ENCODE peak calls at places on chromosome 22, in eight cellular contexts. L is neural progenitor cell, P is A549, Y is GM12864, K is NB4, T is AG04450, G is neural crest cell, M is AG10803. C is an unnamed sample.

GRCh38 chr22:39419096-39419495 is 19.5 kb downstream of the TAB1 start:
- DNase-seq in L (no peak), P (no peak), Y (no peak), K (no peak), T (no peak), G (no peak), M (no peak), C (no peak)

GRCh38 chr22:41361716-41362310 is 19.9 kb upstream of the TEF start:
- DNase-seq in L (no peak), P (no peak), Y (no peak), K (no peak), T (no peak), G (no peak), M (no peak), C (no peak)

GRCh38 chr22:39643311-39644083 is 72.9 kb downstream of the CACNA1I start:
- DNase-seq in L (no peak), P (no peak), Y (no peak), K (no peak), T (no peak), G (no peak), M (no peak), C (peak; percentile 41)

GRCh38 chr22:24129980-24130379 is 51.3 kb upstream of the SUSD2 start:
- DNase-seq in L (no peak), P (no peak), Y (no peak), K (no peak), T (no peak), G (no peak), M (no peak), C (no peak)

GRCh38 chr22:38180841-38181452 is 683 bp downstream of the PLA2G6 start:
- DNase-seq in L (no peak), P (no peak), Y (no peak), K (no peak), T (no peak), G (no peak), M (no peak), C (no peak)

GRCh38 chr22:30609260-30610185 is 2.5 kb downstream of the TCN2 start:
- DNase-seq in L (no peak), P (peak; percentile 78), Y (peak; percentile 57), K (peak; percentile 93), T (peak; percentile 55), G (no peak), M (peak; percentile 77), C (no peak)

GRCh38 chr22:26975865-26976264 is 318.5 kb downstream of the MIAT start:
- DNase-seq in L (no peak), P (no peak), Y (no peak), K (no peak), T (no peak), G (no peak), M (no peak), C (no peak)

GRCh38 chr22:39526736-39527171 is 5.8 kb downstream of the RPS19BP1 start:
- DNase-seq in L (peak; percentile 25), P (no peak), Y (no peak), K (peak; percentile 58), T (no peak), G (no peak), M (no peak), C (no peak)

GRCh38 chr22:17784776-17785175 is 10.5 kb upstream of the BID start:
- DNase-seq in L (no peak), P (no peak), Y (no peak), K (no peak), T (no peak), G (no peak), M (no peak), C (no peak)

GRCh38 chr22:38865201-38866023 is 6.6 kb downstream of the CBX6 start:
- DNase-seq in L (no peak), P (no peak), Y (no peak), K (no peak), T (no peak), G (no peak), M (no peak), C (no peak)

GRCh38 chr22:48253573-48253972 is 1491.1 kb downstream of the TBC1D22A start:
- DNase-seq in L (no peak), P (no peak), Y (no peak), K (no peak), T (no peak), G (no peak), M (no peak), C (no peak)

GRCh38 chr22:41732096-41732772 is 32.9 kb downstream of the MEI1 start:
- DNase-seq in L (no peak), P (no peak), Y (no peak), K (peak; percentile 33), T (no peak), G (no peak), M (no peak), C (no peak)

GRCh38 chr22:50192825-50193204 is 7.1 kb downstream of the TRABD start:
- DNase-seq in L (no peak), P (no peak), Y (no peak), K (no peak), T (no peak), G (no peak), M (no peak), C (no peak)

GRCh38 chr22:32544953-32545558 is 70.4 kb downstream of the FBXO7 start:
- DNase-seq in L (no peak), P (no peak), Y (no peak), K (no peak), T (no peak), G (no peak), M (peak; percentile 79), C (no peak)

GRCh38 chr22:31080848-31081649 is at the start of gene SMTN:
- DNase-seq in L (peak; percentile 97), P (peak; percentile 82), Y (peak; percentile 58), K (peak; percentile 90), T (peak; percentile 60), G (peak; percentile 94), M (peak; percentile 81), C (peak; percentile 97)

DNA sequence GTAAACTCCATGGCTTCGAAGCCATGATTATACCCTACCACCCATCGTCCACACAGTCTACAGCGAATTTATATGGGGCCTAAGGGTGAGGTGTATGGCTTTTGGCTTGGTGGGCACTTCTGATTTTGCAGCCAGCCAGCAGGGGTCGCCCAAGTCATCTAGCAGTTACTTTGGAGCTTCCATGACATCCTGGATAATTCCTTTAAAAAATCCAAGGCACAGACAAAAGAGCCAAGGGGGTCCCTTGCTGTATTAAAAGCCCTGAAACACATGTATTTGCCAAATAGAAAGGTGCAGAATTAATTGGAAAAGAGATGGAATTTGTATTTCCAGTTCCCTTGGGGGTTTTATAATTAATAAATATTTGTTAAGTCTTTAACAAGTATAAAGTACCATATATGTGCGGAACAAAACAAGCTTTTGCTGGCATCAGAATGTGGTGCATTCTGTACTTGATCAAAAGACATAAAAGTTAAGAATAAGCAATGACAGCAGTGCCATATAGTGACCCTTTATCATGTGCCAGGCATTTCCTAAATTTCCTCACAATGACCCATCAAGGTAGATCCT is 132.8 kb upstream of the PITPNB start:
- DNase-seq in L (peak; percentile 86), P (peak; percentile 21), Y (no peak), K (peak; percentile 47), T (no peak), G (peak; percentile 85), M (peak; percentile 63), C (peak; percentile 80)
- TF ChIP-seq CTCF in L (peak; percentile 98), P (peak; percentile 75), Y (peak; percentile 74), K (peak; percentile 75), T (peak; percentile 97), G (peak; percentile 90), M (peak; percentile 95), C (peak; percentile 91)

DNA sequence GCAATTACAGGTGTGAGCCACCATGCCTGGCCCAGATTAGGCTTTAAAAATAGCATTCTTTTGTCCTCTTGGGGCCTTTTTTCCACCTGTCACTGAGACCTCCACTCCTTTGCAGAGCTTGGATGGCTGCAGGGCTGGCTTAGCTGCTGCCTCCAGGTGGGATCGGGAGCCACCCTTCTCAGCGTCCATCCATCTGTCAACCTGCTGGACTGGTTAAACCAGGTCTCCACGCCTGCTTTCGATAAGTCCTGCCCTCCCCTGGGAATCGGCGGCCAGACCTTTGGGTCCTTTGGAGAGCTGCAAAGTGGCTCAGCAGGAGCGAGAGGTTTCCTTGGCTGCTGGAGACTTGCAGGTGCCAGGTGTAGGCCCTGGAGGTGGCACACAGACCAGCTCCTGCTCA is 23.4 kb upstream of the GRAMD4 start:
- DNase-seq in L (no peak), P (no peak), Y (no peak), K (no peak), T (no peak), G (no peak), M (no peak), C (no peak)
- TF ChIP-seq CTCF in L (no peak), P (no peak), Y (no peak), K (no peak), T (no peak), G (no peak), M (no peak), C (no peak)

DNA sequence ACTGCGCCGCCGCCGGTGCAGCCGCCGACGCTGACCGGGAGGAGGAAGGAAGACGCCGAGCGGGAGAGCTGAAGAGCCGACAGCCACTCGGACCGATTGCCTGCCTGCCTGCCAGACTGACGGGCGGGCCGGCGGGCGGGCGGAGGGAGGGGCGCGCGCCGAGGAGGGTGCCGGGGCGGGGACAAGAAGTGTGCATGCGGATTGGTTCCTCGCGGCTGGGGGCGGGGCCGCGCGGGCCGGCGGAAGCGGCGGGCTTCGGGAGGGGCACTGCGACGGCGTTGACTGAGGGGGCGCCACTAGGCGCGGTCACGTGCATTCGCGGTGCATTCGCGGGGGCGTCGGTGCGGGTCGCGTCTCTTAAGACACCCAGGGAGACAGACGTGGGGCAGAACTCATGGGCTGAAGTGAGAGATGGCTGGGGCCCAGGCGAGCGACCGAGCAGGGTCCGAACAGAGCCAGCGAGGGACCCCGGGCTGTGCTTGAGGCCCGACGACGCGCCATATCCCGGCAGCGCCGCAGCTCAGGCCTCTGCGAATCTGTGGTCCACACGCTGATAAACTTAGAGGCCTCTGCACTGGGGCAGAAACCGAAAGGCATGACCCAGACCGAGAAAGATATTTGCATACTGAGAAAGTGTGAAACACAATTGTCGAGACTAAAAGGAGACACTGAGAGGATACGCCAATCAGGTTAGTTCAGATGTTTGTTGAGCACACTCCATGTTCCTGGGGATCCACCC is at the start of gene MAPK1:
- DNase-seq in L (peak; percentile 94), P (peak; percentile 58), Y (peak; percentile 95), K (peak; percentile 95), T (peak; percentile 33), G (peak; percentile 86), M (peak; percentile 87), C (peak; percentile 92)
- TF ChIP-seq CTCF in L (peak; percentile 53), P (no peak), Y (peak; percentile 38), K (peak; percentile 12), T (peak; percentile 34), G (peak; percentile 51), M (peak; percentile 14), C (no peak)

GRCh38 chr22:19169002-19169946 is 9.3 kb downstream of the SLC25A1 start:
- DNase-seq in L (peak; percentile 94), P (no peak), Y (no peak), K (no peak), T (no peak), G (no peak), M (no peak), C (no peak)

GRCh38 chr22:19166421-19166820 is 12.1 kb downstream of the SLC25A1 start:
- DNase-seq in L (no peak), P (no peak), Y (no peak), K (no peak), T (no peak), G (no peak), M (no peak), C (no peak)

GRCh38 chr22:19167106-19167869 is 11.2 kb downstream of the SLC25A1 start:
- DNase-seq in L (peak; percentile 1), P (no peak), Y (no peak), K (no peak), T (no peak), G (no peak), M (no peak), C (no peak)

GRCh38 chr22:19169947-19170318 is 8.6 kb downstream of the SLC25A1 start:
- DNase-seq in L (no peak), P (no peak), Y (no peak), K (no peak), T (no peak), G (no peak), M (no peak), C (no peak)

GRCh38 chr22:19168088-19168890 is 10.2 kb downstream of the SLC25A1 start:
- DNase-seq in L (peak; percentile 2), P (no peak), Y (no peak), K (no peak), T (no peak), G (no peak), M (no peak), C (no peak)
- TF ChIP-seq CTCF in L (peak; percentile 11), P (no peak), Y (no peak), K (peak; percentile 33), T (no peak), G (no peak), M (no peak), C (no peak)